ENCODE peak calls at places on chromosome 19, in four cellular contexts. Q is omental fat pad, B is AG09319, K is mammary epithelial cell. M is an unnamed sample.

GRCh38 chr19:50318438-50318837 is 10.7 kb downstream of the KCNC3 start:
- DNase-seq in Q (no peak), B (no peak), K (no peak), M (no peak)

GRCh38 chr19:19488041-19488874 is 27.1 kb downstream of the TSSK6 start:
- DNase-seq in Q (no peak), B (no peak), K (no peak), M (no peak)

GRCh38 chr19:16920816-16921529 is 32.2 kb downstream of the F2RL3 start:
- DNase-seq in Q (no peak), B (no peak), K (peak; percentile 96), M (no peak)

GRCh38 chr19:38278751-38279150 is 14.4 kb downstream of the SPINT2 start:
- DNase-seq in Q (no peak), B (no peak), K (no peak), M (no peak)

GRCh38 chr19:48391100-48392005 is at the start of gene KDELR1:
- DNase-seq in Q (peak; percentile 43), B (peak; percentile 35), K (peak; percentile 58), M (peak; percentile 92)

GRCh38 chr19:55319786-55320185 is 5.4 kb downstream of the TMEM150B start:
- DNase-seq in Q (no peak), B (no peak), K (no peak), M (no peak)

GRCh38 chr19:8640402-8641004 is 10.1 kb downstream of the NFILZ start:
- DNase-seq in Q (no peak), B (no peak), K (no peak), M (no peak)

GRCh38 chr19:4585556-4585955 is 26.1 kb upstream of the SEMA6B start:
- DNase-seq in Q (no peak), B (no peak), K (no peak), M (no peak)

GRCh38 chr19:51837145-51837544 is 42.2 kb downstream of the FPR3 start:
- DNase-seq in Q (no peak), B (no peak), K (no peak), M (no peak)

GRCh38 chr19:47445937-47446402 is 25.7 kb downstream of the SLC8A2 start:
- DNase-seq in Q (no peak), B (no peak), K (no peak), M (no peak)

GRCh38 chr19:27672309-27673047 is 1540.5 kb downstream of the UQCRFS1 start:
- DNase-seq in Q (no peak), B (no peak), K (no peak), M (no peak)

GRCh38 chr19:2592824-2593223 is 109.7 kb downstream of the GNG7 start:
- DNase-seq in Q (no peak), B (no peak), K (no peak), M (no peak)

GRCh38 chr19:5864725-5865486 is 5.4 kb downstream of the FUT5 start:
- DNase-seq in Q (no peak), B (no peak), K (no peak), M (no peak)
- TF ChIP-seq CTCF in Q (no peak), B (no peak), K (peak; percentile 28), M (no peak)

GRCh38 chr19:12783849-12784393 is 7.4 kb upstream of the JUNB start:
- DNase-seq in Q (no peak), B (no peak), K (peak; percentile 76), M (no peak)

GRCh38 chr19:12783226-12783848 is 7.9 kb upstream of the JUNB start:
- DNase-seq in Q (no peak), B (no peak), K (no peak), M (peak; percentile 60)

GRCh38 chr19:12784394-12784870 is 6.9 kb upstream of the JUNB start:
- DNase-seq in Q (no peak), B (no peak), K (peak; percentile 28), M (no peak)

GRCh38 chr19:12782174-12782423 is 6.7 kb upstream of the HOOK2 start:
- DNase-seq in Q (no peak), B (no peak), K (no peak), M (no peak)

GRCh38 chr19:12782424-12783225 is 7.3 kb upstream of the HOOK2 start:
- DNase-seq in Q (no peak), B (peak; percentile 70), K (peak; percentile 59), M (peak; percentile 86)
- TF ChIP-seq CTCF in Q (no peak), B (no peak), K (peak; percentile 14), M (no peak)

GRCh38 chr19:33438987-33439781 is 65.7 kb downstream of the CEBPG start:
- DNase-seq in Q (no peak), B (no peak), K (no peak), M (no peak)

GRCh38 chr19:33440241-33440640 is 66.7 kb downstream of the CEBPG start:
- DNase-seq in Q (no peak), B (no peak), K (no peak), M (no peak)

GRCh38 chr19:33436360-33437345 is 63.1 kb downstream of the CEBPG start:
- DNase-seq in Q (no peak), B (no peak), K (no peak), M (no peak)

GRCh38 chr19:33437351-33438015 is 64.0 kb downstream of the CEBPG start:
- DNase-seq in Q (no peak), B (no peak), K (no peak), M (no peak)

DNA sequence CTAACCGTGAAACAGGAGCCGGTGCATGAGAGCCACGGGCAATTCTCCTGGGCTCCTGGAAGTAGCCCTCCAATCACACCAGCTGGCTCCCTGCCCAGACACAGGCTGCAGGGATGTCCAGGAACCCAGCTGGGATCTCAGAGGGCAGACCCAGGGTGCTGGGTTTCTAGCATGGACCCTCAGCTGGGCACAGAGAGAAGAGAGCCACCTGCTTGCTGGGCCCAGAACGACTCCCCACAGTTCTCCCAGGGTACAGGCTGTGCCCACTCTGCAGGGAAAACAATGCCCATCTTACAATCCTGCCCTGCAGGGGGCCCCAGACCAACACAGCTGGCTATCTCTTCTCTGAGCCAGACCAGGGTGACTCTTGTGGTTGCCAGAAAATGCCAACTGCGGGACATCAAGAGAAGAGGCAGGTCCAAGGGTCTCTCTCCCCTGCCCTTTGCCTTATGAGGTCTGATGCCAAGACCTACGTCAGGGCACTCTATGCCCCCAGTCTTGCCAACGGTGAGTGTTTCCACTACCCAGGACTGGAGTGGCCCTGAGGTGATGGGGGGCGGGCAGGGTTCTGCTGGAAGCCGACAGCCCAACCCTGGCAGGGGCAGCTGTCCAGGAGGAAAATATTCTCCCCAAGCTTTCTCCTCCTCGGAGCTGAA is 64.6 kb downstream of the CEBPG start:
- DNase-seq in Q (no peak), B (no peak), K (no peak), M (no peak)
- TF ChIP-seq CTCF in Q (no peak), B (no peak), K (no peak), M (no peak)

GRCh38 chr19:39846176-39846677 is at the start of gene FBL:
- DNase-seq in Q (peak; percentile 91), B (peak; percentile 74), K (peak; percentile 87), M (peak; percentile 98)

GRCh38 chr19:39845172-39845571 is 1.0 kb downstream of the FBL start:
- DNase-seq in Q (no peak), B (no peak), K (peak; percentile 3), M (no peak)

GRCh38 chr19:39846678-39847486 is 703 bp upstream of the FBL start:
- DNase-seq in Q (no peak), B (no peak), K (no peak), M (no peak)

GRCh38 chr19:39843919-39844793 is 2.0 kb downstream of the FBL start:
- DNase-seq in Q (no peak), B (peak; percentile 18), K (peak; percentile 25), M (peak; percentile 68)

DNA sequence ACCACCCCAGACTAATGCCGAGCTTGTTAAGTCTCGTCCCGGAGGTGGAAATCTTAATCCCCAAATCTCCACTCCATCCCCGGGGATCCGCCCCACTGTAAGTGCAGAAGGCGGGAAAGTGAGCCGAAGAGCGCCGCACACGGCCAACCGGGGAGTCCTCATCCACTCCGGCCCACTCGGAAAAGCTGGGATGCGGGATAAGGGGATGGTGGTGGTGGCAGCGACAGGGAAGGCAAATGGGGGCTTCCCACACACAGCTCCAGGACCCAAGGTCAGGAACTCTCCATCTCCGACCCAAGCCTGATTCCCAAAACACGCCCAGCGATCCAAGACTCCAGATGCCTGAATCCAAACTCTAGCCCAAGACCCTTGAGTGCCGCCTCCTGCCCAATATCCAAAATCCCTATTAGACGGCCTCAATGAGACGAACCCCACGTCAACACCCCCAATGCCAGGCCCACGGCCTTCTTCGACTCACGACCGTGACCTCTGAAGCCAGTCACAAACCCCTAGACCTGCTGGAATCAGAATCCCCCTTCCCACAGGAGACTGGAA is 481 bp downstream of the FBL start:
- DNase-seq in Q (no peak), B (peak; percentile 5), K (peak; percentile 30), M (no peak)
- TF ChIP-seq CTCF in Q (no peak), B (peak; percentile 33), K (peak; percentile 31), M (no peak)

GRCh38 chr19:57825501-57825900 is 4.6 kb upstream of the ZNF587B start:
- DNase-seq in Q (no peak), B (no peak), K (no peak), M (no peak)

GRCh38 chr19:57829316-57829715 is 783 bp upstream of the ZNF587B start:
- DNase-seq in Q (no peak), B (no peak), K (no peak), M (no peak)

DNA sequence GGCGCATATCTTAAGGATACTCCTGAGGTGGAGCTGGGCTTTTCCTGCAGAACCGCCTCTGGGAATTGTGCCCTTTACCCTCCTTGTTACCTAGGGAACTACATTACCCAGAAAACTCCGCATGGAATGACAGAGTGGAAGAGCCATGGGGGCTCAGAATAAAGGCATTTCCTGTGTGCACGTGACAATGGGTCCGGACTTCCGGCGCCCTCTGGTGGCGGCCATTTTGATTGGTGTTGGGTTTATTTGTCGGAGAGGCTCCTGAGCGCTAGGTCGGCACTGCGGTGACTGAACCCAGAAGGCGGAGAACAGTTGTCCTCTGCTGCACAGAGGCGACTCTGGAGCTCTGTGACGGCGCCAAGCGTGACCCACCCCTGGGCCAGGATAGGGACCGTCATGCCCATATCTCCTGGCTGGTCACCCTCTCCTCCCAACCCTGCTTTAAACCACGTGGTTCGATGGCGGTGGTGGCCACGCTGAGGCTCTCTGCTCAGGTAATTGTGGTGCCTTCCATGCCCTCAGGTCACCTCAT is at the start of gene ZNF587B:
- DNase-seq in Q (peak; percentile 60), B (no peak), K (peak; percentile 42), M (no peak)
- TF ChIP-seq CTCF in Q (no peak), B (peak; percentile 19), K (peak; percentile 53), M (no peak)